ENCODE peak calls at places on chromosome 2, in five cellular contexts. L is K562, J is H1, Z is GM12891, M is HepG2. G is an unnamed sample.

GRCh38 chr2:109473616-109474318 is 140.0 kb downstream of the SEPTIN10 start:
- DNase-seq in L (no peak), J (no peak), Z (no peak), M (no peak), G (no peak)

GRCh38 chr2:44005831-44006230 is 10.0 kb upstream of the LRPPRC start:
- DNase-seq in L (no peak), J (no peak), Z (no peak), M (no peak), G (no peak)

GRCh38 chr2:47230418-47230817 is 75.3 kb upstream of the STPG4 start:
- DNase-seq in L (no peak), J (no peak), Z (no peak), M (no peak), G (no peak)

GRCh38 chr2:151261240-151261976 is at the start of gene RBM43:
- DNase-seq in L (peak), J (peak), Z (peak), M (peak), G (peak)

GRCh38 chr2:28093768-28094167 is 203.2 kb downstream of the BABAM2 start:
- DNase-seq in L (no peak), J (no peak), Z (no peak), M (no peak), G (no peak)

GRCh38 chr2:11550302-11550701 is 16.5 kb downstream of the GREB1 start:
- DNase-seq in L (no peak), J (no peak), Z (no peak), M (peak), G (no peak)

GRCh38 chr2:9769171-9770005 is 73.9 kb upstream of the TAF1B start:
- DNase-seq in L (peak), J (no peak), Z (peak), M (no peak), G (peak)

GRCh38 chr2:29848566-29849310 is 72.6 kb downstream of the ALK start:
- DNase-seq in L (no peak), J (no peak), Z (no peak), M (no peak), G (no peak)

GRCh38 chr2:206086683-206087350 is 843 bp upstream of the INO80D start:
- DNase-seq in L (no peak), J (no peak), Z (no peak), M (peak), G (no peak)
- TF ChIP-seq TAF1 in L (no peak), J (no peak), Z (no peak), M (no peak), G (no peak)

DNA sequence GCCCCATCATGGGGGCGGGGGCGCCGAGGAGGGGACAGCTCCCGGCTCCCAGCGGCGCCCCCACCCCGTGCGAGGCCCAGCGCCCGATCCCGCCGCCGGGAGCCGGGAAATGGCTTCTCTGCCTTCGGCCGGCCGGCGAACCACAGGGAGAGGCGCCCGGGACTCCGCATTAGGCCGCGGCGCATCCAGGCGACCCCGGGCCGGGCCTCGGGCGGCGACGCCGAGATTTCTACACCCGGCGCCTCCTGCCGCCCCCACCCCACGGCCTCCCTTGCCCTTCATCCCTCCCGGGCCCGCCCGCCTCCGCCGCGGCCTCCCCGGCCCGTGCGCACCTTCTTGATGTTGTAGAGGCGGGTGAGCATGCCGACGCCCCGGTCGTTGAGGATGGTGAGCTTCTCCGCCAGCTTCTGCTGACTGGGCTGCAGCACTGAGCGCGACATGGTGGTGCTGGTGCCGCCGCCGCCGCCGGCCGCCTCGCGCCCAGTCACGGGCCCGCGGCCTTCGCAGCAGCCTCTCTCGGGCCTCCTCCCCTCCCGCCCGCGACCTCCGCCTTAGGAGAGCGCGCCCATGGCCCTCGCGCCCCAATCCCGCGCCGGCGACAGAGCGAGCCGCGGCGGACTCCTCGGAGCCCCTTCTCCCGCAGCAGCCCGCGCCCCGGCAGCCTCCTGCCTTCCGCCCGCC is 457 bp downstream of the NCKAP1 start:
- DNase-seq in L (peak), J (no peak), Z (no peak), M (peak), G (no peak)
- TF ChIP-seq POLR2A in L (peak), J (no peak), Z (no peak), M (peak), G (no peak)

GRCh38 chr2:235614900-235615712 is 121.3 kb downstream of the AGAP1 start:
- DNase-seq in L (no peak), J (no peak), Z (no peak), M (peak), G (no peak)
- TF ChIP-seq TAF1 in L (no peak), J (no peak), Z (no peak), M (no peak), G (no peak)

GRCh38 chr2:96243843-96244242 is 22.0 kb downstream of the TMEM127 start:
- DNase-seq in L (no peak), J (no peak), Z (no peak), M (no peak), G (no peak)

GRCh38 chr2:96240341-96241038 is 25.3 kb downstream of the TMEM127 start:
- DNase-seq in L (no peak), J (no peak), Z (no peak), M (no peak), G (no peak)

GRCh38 chr2:96239745-96240264 is 26.0 kb downstream of the TMEM127 start:
- DNase-seq in L (no peak), J (no peak), Z (no peak), M (no peak), G (no peak)

GRCh38 chr2:96241227-96241626 is 24.6 kb downstream of the TMEM127 start:
- DNase-seq in L (no peak), J (no peak), Z (no peak), M (no peak), G (no peak)

DNA sequence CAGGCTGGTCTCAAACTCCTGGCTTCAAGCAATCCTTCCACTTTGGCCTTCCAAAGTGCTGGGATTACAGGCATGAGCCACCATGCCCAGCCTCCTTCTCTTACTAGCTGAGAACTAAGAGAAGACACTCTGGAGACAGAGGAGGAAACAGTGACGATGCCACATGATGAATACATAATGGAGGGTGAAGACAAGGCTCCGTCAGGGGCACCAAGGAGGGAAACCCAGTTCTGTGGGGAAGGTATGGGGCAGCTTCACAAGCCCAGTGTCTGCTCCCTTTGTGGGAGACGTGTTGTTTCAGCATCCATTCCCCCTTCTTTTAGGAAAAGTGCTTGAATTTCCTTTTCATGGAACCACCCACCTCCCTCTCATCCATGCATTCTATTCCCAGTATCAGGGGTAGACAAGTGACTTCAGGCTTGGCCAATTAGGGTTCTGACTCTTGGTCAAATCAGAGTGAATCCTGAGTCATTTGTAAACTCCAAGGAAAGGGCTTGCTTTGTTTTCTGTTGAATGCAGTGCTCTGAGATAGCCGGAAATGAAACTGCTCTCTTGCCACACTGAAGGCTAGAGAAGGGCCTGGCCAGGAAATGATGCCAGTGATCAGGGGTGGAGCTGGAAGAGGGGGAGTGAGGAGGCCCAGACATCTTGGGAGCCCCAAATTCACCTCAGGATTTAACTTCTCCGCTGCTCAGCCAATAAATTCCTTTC is 23.7 kb downstream of the TMEM127 start:
- DNase-seq in L (no peak), J (no peak), Z (no peak), M (no peak), G (peak)
- TF ChIP-seq POLR2A in L (no peak), J (no peak), Z (no peak), M (no peak), G (no peak)

GRCh38 chr2:38260972-38261371 is 116.1 kb downstream of the ATL2 start:
- DNase-seq in L (no peak), J (no peak), Z (no peak), M (no peak), G (no peak)
- TF ChIP-seq TAF1 in L (no peak), J (no peak), Z (no peak), M (no peak), G (no peak)

GRCh38 chr2:199955339-199956061 is at the start of the genes MAIP1 and TYW5:
- DNase-seq in L (peak), J (peak), Z (peak), M (peak), G (peak)
- TF ChIP-seq POLR2A in L (peak), J (peak), Z (peak), M (peak), G (peak)

GRCh38 chr2:50535971-50536759 is 495.8 kb downstream of the NRXN1 start:
- DNase-seq in L (no peak), J (no peak), Z (no peak), M (peak), G (no peak)
- TF ChIP-seq TAF1 in L (no peak), J (no peak), Z (no peak), M (no peak), G (no peak)

GRCh38 chr2:85741811-85742507 is 11.8 kb upstream of the ATOH8 start:
- DNase-seq in L (no peak), J (no peak), Z (no peak), M (peak), G (no peak)
- TF ChIP-seq POLR2A in L (no peak), J (no peak), Z (no peak), M (no peak), G (no peak)